ENCODE peak calls at places on chromosome 20, in five cellular contexts. T is naive thymus-derived CD8-positive, alpha-beta T cell; I is GM23248; Z is T-cell; F is activated CD4-positive, alpha-beta T cell treated with anti-CD3 and anti-CD28 coated beads, Interleukin-2, amount 50 U/mL, for 4 hours. H is an unnamed sample.

GRCh38 chr20:62921119-62921687 is 5.1 kb downstream of the DIDO1 start:
- DNase-seq in T (peak; percentile 50), I (peak; percentile 85), Z (peak; percentile 51), F (peak; percentile 61), H (no peak)

GRCh38 chr20:53872081-53872541 is 198.3 kb downstream of the BCAS1 start:
- DNase-seq in T (no peak), I (peak; percentile 42), Z (no peak), F (no peak), H (no peak)

GRCh38 chr20:33835773-33836172 is 24.6 kb downstream of the CHMP4B start:
- DNase-seq in T (no peak), I (peak; percentile 28), Z (no peak), F (no peak), H (no peak)

GRCh38 chr20:34762031-34762555 is 57.9 kb downstream of the TP53INP2 start:
- DNase-seq in T (no peak), I (no peak), Z (no peak), F (no peak), H (no peak)

GRCh38 chr20:1661542-1662299 is 4.1 kb upstream of the SIRPG start:
- DNase-seq in T (no peak), I (no peak), Z (no peak), F (no peak), H (no peak)

GRCh38 chr20:63310265-63310971 is 17.4 kb downstream of the COL20A1 start:
- DNase-seq in T (no peak), I (peak; percentile 73), Z (no peak), F (no peak), H (no peak)

GRCh38 chr20:17680836-17681740 is 954 bp downstream of the RRBP1 start:
- DNase-seq in T (peak; percentile 87), I (peak; percentile 90), Z (peak; percentile 64), F (peak; percentile 73), H (peak; percentile 71)

GRCh38 chr20:57616143-57616951 is 3.9 kb downstream of the ZBP1 start:
- DNase-seq in T (no peak), I (no peak), Z (peak; percentile 21), F (no peak), H (no peak)

GRCh38 chr20:17794400-17794799 is 94.6 kb downstream of the BANF2 start:
- DNase-seq in T (no peak), I (no peak), Z (no peak), F (no peak), H (no peak)

GRCh38 chr20:10093087-10093591 is 58.4 kb downstream of the ANKEF1 start:
- DNase-seq in T (no peak), I (peak; percentile 88), Z (no peak), F (no peak), H (no peak)

GRCh38 chr20:61775423-61775822 is 290.3 kb downstream of the TAF4 start:
- DNase-seq in T (no peak), I (no peak), Z (no peak), F (no peak), H (no peak)

GRCh38 chr20:55888655-55889054 is 116.7 kb downstream of the CBLN4 start:
- DNase-seq in T (no peak), I (no peak), Z (no peak), F (no peak), H (no peak)

GRCh38 chr20:3778976-3779375 is 2.3 kb downstream of the SPEF1 start:
- DNase-seq in T (no peak), I (peak; percentile 38), Z (no peak), F (no peak), H (no peak)

GRCh38 chr20:7828437-7828836 is 111.8 kb downstream of the HAO1 start:
- DNase-seq in T (no peak), I (peak; percentile 12), Z (no peak), F (no peak), H (no peak)

GRCh38 chr20:35615667-35616464 is at the start of gene SPAG4:
- DNase-seq in T (peak; percentile 100), I (peak; percentile 100), Z (peak; percentile 100), F (peak; percentile 100), H (peak; percentile 100)

GRCh38 chr20:57777911-57778310 is 68.1 kb upstream of the PMEPA1 start:
- DNase-seq in T (no peak), I (no peak), Z (no peak), F (no peak), H (no peak)

GRCh38 chr20:9807176-9807575 is 31.7 kb downstream of the PAK5 start:
- DNase-seq in T (no peak), I (no peak), Z (no peak), F (no peak), H (no peak)

GRCh38 chr20:12293900-12294299 is 376.2 kb downstream of the BTBD3 start:
- DNase-seq in T (no peak), I (no peak), Z (no peak), F (no peak), H (no peak)

GRCh38 chr20:56163806-56164205 is 84.7 kb upstream of the MC3R start:
- DNase-seq in T (no peak), I (no peak), Z (no peak), F (no peak), H (no peak)

GRCh38 chr20:3046677-3047462 is 1.0 kb downstream of the MRPS26 start:
- DNase-seq in T (no peak), I (no peak), Z (no peak), F (no peak), H (no peak)

GRCh38 chr20:35511814-35512420 is 17.5 kb downstream of the C20orf173 start:
- DNase-seq in T (no peak), I (peak; percentile 59), Z (no peak), F (no peak), H (no peak)

GRCh38 chr20:17620371-17621228 is 50.7 kb downstream of the DSTN start:
- DNase-seq in T (no peak), I (no peak), Z (peak; percentile 21), F (no peak), H (no peak)

GRCh38 chr20:35115606-35116005 is 23.0 kb upstream of the TRPC4AP start:
- DNase-seq in T (no peak), I (no peak), Z (no peak), F (no peak), H (no peak)

GRCh38 chr20:39878809-39879208 is 810.2 kb downstream of the MAFB start:
- DNase-seq in T (no peak), I (peak; percentile 57), Z (no peak), F (no peak), H (no peak)

GRCh38 chr20:62685781-62686555 is 22.7 kb upstream of the NTSR1 start:
- DNase-seq in T (no peak), I (no peak), Z (peak; percentile 35), F (no peak), H (no peak)

GRCh38 chr20:51467971-51468626 is 74.4 kb downstream of the NFATC2 start:
- DNase-seq in T (no peak), I (no peak), Z (no peak), F (no peak), H (no peak)

H was measured in activated T-helper 9 cell treated with anti-CD3 and anti-CD28 coated beads, Interleukin-2, amount 50 U/mL, for 16 hours.